ENCODE peak calls at places on chromosome 14, in eight cellular contexts. One of them, this sample, is unnamed.
A peak's percentile ranks its signal among the peaks of the same experiment; 100 is the strongest.

GRCh38 chr14:73913256-73913655 is 26.6 kb downstream of the ZNF410 start:
- DNase-seq in central memory CD4-positive, alpha-beta T cell: no peak
- DNase-seq in NCI-H1105 treated with DMSO at 0.1 percent for 48 hours: no peak
- DNase-seq in SJSA1: no peak
- DNase-seq in cardiac muscle cell: peak; percentile 61
- DNase-seq in neural crest cell: no peak
- DNase-seq in stimulated activated CD8-positive, alpha-beta memory T cell treated with anti-CD3 and anti-CD28 coated beads, Interleukin-2, amount 100 ng/mL, for 1 hour: no peak
- DNase-seq in tibial artery: no peak
- DNase-seq in this sample: no peak

GRCh38 chr14:90760591-90761316 is 55.5 kb downstream of the TTC7B start:
- DNase-seq in central memory CD4-positive, alpha-beta T cell: no peak
- DNase-seq in NCI-H1105 treated with DMSO at 0.1 percent for 48 hours: peak; percentile 38
- DNase-seq in SJSA1: no peak
- DNase-seq in cardiac muscle cell: peak; percentile 62
- DNase-seq in neural crest cell: no peak
- DNase-seq in stimulated activated CD8-positive, alpha-beta memory T cell treated with anti-CD3 and anti-CD28 coated beads, Interleukin-2, amount 100 ng/mL, for 1 hour: no peak
- DNase-seq in tibial artery: no peak
- DNase-seq in this sample: no peak

GRCh38 chr14:90755661-90756304 is 60.4 kb downstream of the TTC7B start:
- DNase-seq in central memory CD4-positive, alpha-beta T cell: no peak
- DNase-seq in NCI-H1105 treated with DMSO at 0.1 percent for 48 hours: no peak
- DNase-seq in SJSA1: no peak
- DNase-seq in cardiac muscle cell: no peak
- DNase-seq in neural crest cell: no peak
- DNase-seq in stimulated activated CD8-positive, alpha-beta memory T cell treated with anti-CD3 and anti-CD28 coated beads, Interleukin-2, amount 100 ng/mL, for 1 hour: no peak
- DNase-seq in tibial artery: no peak
- DNase-seq in this sample: no peak

GRCh38 chr14:96139879-96140278 is 64.8 kb upstream of the BDKRB2 start:
- DNase-seq in central memory CD4-positive, alpha-beta T cell: no peak
- DNase-seq in NCI-H1105 treated with DMSO at 0.1 percent for 48 hours: no peak
- DNase-seq in SJSA1: peak; percentile 39
- DNase-seq in cardiac muscle cell: no peak
- DNase-seq in neural crest cell: no peak
- DNase-seq in stimulated activated CD8-positive, alpha-beta memory T cell treated with anti-CD3 and anti-CD28 coated beads, Interleukin-2, amount 100 ng/mL, for 1 hour: no peak
- DNase-seq in tibial artery: no peak
- DNase-seq in this sample: no peak

GRCh38 chr14:95526483-95527391 is 8.1 kb upstream of the GLRX5 start:
- DNase-seq in central memory CD4-positive, alpha-beta T cell: no peak
- DNase-seq in NCI-H1105 treated with DMSO at 0.1 percent for 48 hours: no peak
- DNase-seq in SJSA1: no peak
- DNase-seq in cardiac muscle cell: peak; percentile 67
- DNase-seq in neural crest cell: no peak
- DNase-seq in stimulated activated CD8-positive, alpha-beta memory T cell treated with anti-CD3 and anti-CD28 coated beads, Interleukin-2, amount 100 ng/mL, for 1 hour: no peak
- DNase-seq in tibial artery: no peak
- DNase-seq in this sample: no peak

GRCh38 chr14:59565112-59565511 is 11.5 kb downstream of the CCDC175 start:
- DNase-seq in central memory CD4-positive, alpha-beta T cell: no peak
- DNase-seq in NCI-H1105 treated with DMSO at 0.1 percent for 48 hours: no peak
- DNase-seq in SJSA1: no peak
- DNase-seq in cardiac muscle cell: no peak
- DNase-seq in neural crest cell: no peak
- DNase-seq in stimulated activated CD8-positive, alpha-beta memory T cell treated with anti-CD3 and anti-CD28 coated beads, Interleukin-2, amount 100 ng/mL, for 1 hour: no peak
- DNase-seq in tibial artery: no peak
- DNase-seq in this sample: no peak

GRCh38 chr14:76309572-76310551 is 66.1 kb upstream of the ESRRB start:
- DNase-seq in central memory CD4-positive, alpha-beta T cell: no peak
- DNase-seq in NCI-H1105 treated with DMSO at 0.1 percent for 48 hours: no peak
- DNase-seq in SJSA1: no peak
- DNase-seq in cardiac muscle cell: peak; percentile 14
- DNase-seq in neural crest cell: no peak
- DNase-seq in stimulated activated CD8-positive, alpha-beta memory T cell treated with anti-CD3 and anti-CD28 coated beads, Interleukin-2, amount 100 ng/mL, for 1 hour: no peak
- DNase-seq in tibial artery: peak; percentile 68
- DNase-seq in this sample: peak; percentile 56

GRCh38 chr14:50957296-50957695 is 13.0 kb upstream of the PYGL start:
- DNase-seq in central memory CD4-positive, alpha-beta T cell: no peak
- DNase-seq in NCI-H1105 treated with DMSO at 0.1 percent for 48 hours: no peak
- DNase-seq in SJSA1: no peak
- DNase-seq in cardiac muscle cell: peak; percentile 76
- DNase-seq in neural crest cell: no peak
- DNase-seq in stimulated activated CD8-positive, alpha-beta memory T cell treated with anti-CD3 and anti-CD28 coated beads, Interleukin-2, amount 100 ng/mL, for 1 hour: no peak
- DNase-seq in tibial artery: no peak
- DNase-seq in this sample: peak; percentile 49

GRCh38 chr14:60838601-60839000 is 104.0 kb downstream of the MNAT1 start:
- DNase-seq in central memory CD4-positive, alpha-beta T cell: no peak
- DNase-seq in NCI-H1105 treated with DMSO at 0.1 percent for 48 hours: no peak
- DNase-seq in SJSA1: no peak
- DNase-seq in cardiac muscle cell: no peak
- DNase-seq in neural crest cell: no peak
- DNase-seq in stimulated activated CD8-positive, alpha-beta memory T cell treated with anti-CD3 and anti-CD28 coated beads, Interleukin-2, amount 100 ng/mL, for 1 hour: no peak
- DNase-seq in tibial artery: no peak
- DNase-seq in this sample: no peak

GRCh38 chr14:71588028-71588427 is 344.2 kb upstream of the RGS6 start:
- DNase-seq in central memory CD4-positive, alpha-beta T cell: no peak
- DNase-seq in NCI-H1105 treated with DMSO at 0.1 percent for 48 hours: no peak
- DNase-seq in SJSA1: peak; percentile 29
- DNase-seq in cardiac muscle cell: peak; percentile 75
- DNase-seq in neural crest cell: no peak
- DNase-seq in stimulated activated CD8-positive, alpha-beta memory T cell treated with anti-CD3 and anti-CD28 coated beads, Interleukin-2, amount 100 ng/mL, for 1 hour: no peak
- DNase-seq in tibial artery: no peak
- DNase-seq in this sample: no peak

GRCh38 chr14:102493096-102493495 is 16.5 kb downstream of the ANKRD9 start:
- DNase-seq in central memory CD4-positive, alpha-beta T cell: no peak
- DNase-seq in NCI-H1105 treated with DMSO at 0.1 percent for 48 hours: no peak
- DNase-seq in SJSA1: no peak
- DNase-seq in cardiac muscle cell: no peak
- DNase-seq in neural crest cell: no peak
- DNase-seq in stimulated activated CD8-positive, alpha-beta memory T cell treated with anti-CD3 and anti-CD28 coated beads, Interleukin-2, amount 100 ng/mL, for 1 hour: no peak
- DNase-seq in tibial artery: peak; percentile 59
- DNase-seq in this sample: no peak

GRCh38 chr14:74988131-74988530 is 14.6 kb upstream of the EIF2B2 start:
- DNase-seq in central memory CD4-positive, alpha-beta T cell: no peak
- DNase-seq in NCI-H1105 treated with DMSO at 0.1 percent for 48 hours: no peak
- DNase-seq in SJSA1: no peak
- DNase-seq in cardiac muscle cell: peak; percentile 56
- DNase-seq in neural crest cell: no peak
- DNase-seq in stimulated activated CD8-positive, alpha-beta memory T cell treated with anti-CD3 and anti-CD28 coated beads, Interleukin-2, amount 100 ng/mL, for 1 hour: no peak
- DNase-seq in tibial artery: no peak
- DNase-seq in this sample: no peak

GRCh38 chr14:104900639-104901512 is 23.8 kb upstream of the PLD4 start:
- DNase-seq in central memory CD4-positive, alpha-beta T cell: no peak
- DNase-seq in NCI-H1105 treated with DMSO at 0.1 percent for 48 hours: no peak
- DNase-seq in SJSA1: no peak
- DNase-seq in cardiac muscle cell: no peak
- DNase-seq in neural crest cell: no peak
- DNase-seq in stimulated activated CD8-positive, alpha-beta memory T cell treated with anti-CD3 and anti-CD28 coated beads, Interleukin-2, amount 100 ng/mL, for 1 hour: no peak
- DNase-seq in tibial artery: no peak
- DNase-seq in this sample: no peak

GRCh38 chr14:102737402-102738372 is 39.6 kb upstream of the TRAF3 start:
- DNase-seq in central memory CD4-positive, alpha-beta T cell: no peak
- DNase-seq in NCI-H1105 treated with DMSO at 0.1 percent for 48 hours: no peak
- DNase-seq in SJSA1: no peak
- DNase-seq in cardiac muscle cell: no peak
- DNase-seq in neural crest cell: no peak
- DNase-seq in stimulated activated CD8-positive, alpha-beta memory T cell treated with anti-CD3 and anti-CD28 coated beads, Interleukin-2, amount 100 ng/mL, for 1 hour: no peak
- DNase-seq in tibial artery: peak; percentile 49
- DNase-seq in this sample: no peak

GRCh38 chr14:80456200-80456599 is 244.9 kb upstream of the DIO2 start:
- DNase-seq in central memory CD4-positive, alpha-beta T cell: no peak
- DNase-seq in NCI-H1105 treated with DMSO at 0.1 percent for 48 hours: no peak
- DNase-seq in SJSA1: no peak
- DNase-seq in cardiac muscle cell: peak; percentile 47
- DNase-seq in neural crest cell: no peak
- DNase-seq in stimulated activated CD8-positive, alpha-beta memory T cell treated with anti-CD3 and anti-CD28 coated beads, Interleukin-2, amount 100 ng/mL, for 1 hour: no peak
- DNase-seq in tibial artery: no peak
- DNase-seq in this sample: no peak

GRCh38 chr14:69535230-69535848 is 39.3 kb downstream of the CCDC177 start:
- DNase-seq in central memory CD4-positive, alpha-beta T cell: no peak
- DNase-seq in NCI-H1105 treated with DMSO at 0.1 percent for 48 hours: peak; percentile 76
- DNase-seq in SJSA1: peak; percentile 15
- DNase-seq in cardiac muscle cell: peak; percentile 76
- DNase-seq in neural crest cell: peak; percentile 62
- DNase-seq in stimulated activated CD8-positive, alpha-beta memory T cell treated with anti-CD3 and anti-CD28 coated beads, Interleukin-2, amount 100 ng/mL, for 1 hour: no peak
- DNase-seq in tibial artery: peak; percentile 62
- DNase-seq in this sample: no peak

GRCh38 chr14:52080171-52080800 is 11.4 kb upstream of the NID2 start:
- DNase-seq in central memory CD4-positive, alpha-beta T cell: no peak
- DNase-seq in NCI-H1105 treated with DMSO at 0.1 percent for 48 hours: no peak
- DNase-seq in SJSA1: peak; percentile 74
- DNase-seq in cardiac muscle cell: peak; percentile 91
- DNase-seq in neural crest cell: no peak
- DNase-seq in stimulated activated CD8-positive, alpha-beta memory T cell treated with anti-CD3 and anti-CD28 coated beads, Interleukin-2, amount 100 ng/mL, for 1 hour: no peak
- DNase-seq in tibial artery: no peak
- DNase-seq in this sample: no peak

GRCh38 chr14:94340533-94340932 is 17.4 kb upstream of the SERPINA6 start:
- DNase-seq in central memory CD4-positive, alpha-beta T cell: no peak
- DNase-seq in NCI-H1105 treated with DMSO at 0.1 percent for 48 hours: no peak
- DNase-seq in SJSA1: no peak
- DNase-seq in cardiac muscle cell: no peak
- DNase-seq in neural crest cell: no peak
- DNase-seq in stimulated activated CD8-positive, alpha-beta memory T cell treated with anti-CD3 and anti-CD28 coated beads, Interleukin-2, amount 100 ng/mL, for 1 hour: no peak
- DNase-seq in tibial artery: no peak
- DNase-seq in this sample: no peak

GRCh38 chr14:77097006-77097688 is 911 bp upstream of the CIPC start:
- DNase-seq in central memory CD4-positive, alpha-beta T cell: no peak
- DNase-seq in NCI-H1105 treated with DMSO at 0.1 percent for 48 hours: no peak
- DNase-seq in SJSA1: no peak
- DNase-seq in cardiac muscle cell: no peak
- DNase-seq in neural crest cell: no peak
- DNase-seq in stimulated activated CD8-positive, alpha-beta memory T cell treated with anti-CD3 and anti-CD28 coated beads, Interleukin-2, amount 100 ng/mL, for 1 hour: no peak
- DNase-seq in tibial artery: no peak
- DNase-seq in this sample: no peak

GRCh38 chr14:96741151-96741977 is 55.8 kb upstream of the VRK1 start:
- DNase-seq in central memory CD4-positive, alpha-beta T cell: peak; percentile 61
- DNase-seq in NCI-H1105 treated with DMSO at 0.1 percent for 48 hours: peak; percentile 72
- DNase-seq in SJSA1: peak; percentile 37
- DNase-seq in cardiac muscle cell: peak; percentile 53
- DNase-seq in neural crest cell: peak; percentile 85
- DNase-seq in stimulated activated CD8-positive, alpha-beta memory T cell treated with anti-CD3 and anti-CD28 coated beads, Interleukin-2, amount 100 ng/mL, for 1 hour: peak; percentile 45
- DNase-seq in tibial artery: no peak
- DNase-seq in this sample: no peak

GRCh38 chr14:68526420-68527105 is 266.3 kb downstream of the ZFP36L1 start:
- DNase-seq in central memory CD4-positive, alpha-beta T cell: no peak
- DNase-seq in NCI-H1105 treated with DMSO at 0.1 percent for 48 hours: no peak
- DNase-seq in SJSA1: no peak
- DNase-seq in cardiac muscle cell: no peak
- DNase-seq in neural crest cell: no peak
- DNase-seq in stimulated activated CD8-positive, alpha-beta memory T cell treated with anti-CD3 and anti-CD28 coated beads, Interleukin-2, amount 100 ng/mL, for 1 hour: no peak
- DNase-seq in tibial artery: peak; percentile 92
- DNase-seq in this sample: peak; percentile 84

GRCh38 chr14:73887116-73887490 is 444 bp downstream of the ZNF410 start:
- DNase-seq in central memory CD4-positive, alpha-beta T cell: no peak
- DNase-seq in NCI-H1105 treated with DMSO at 0.1 percent for 48 hours: peak; percentile 10
- DNase-seq in SJSA1: no peak
- DNase-seq in cardiac muscle cell: peak; percentile 43
- DNase-seq in neural crest cell: no peak
- DNase-seq in stimulated activated CD8-positive, alpha-beta memory T cell treated with anti-CD3 and anti-CD28 coated beads, Interleukin-2, amount 100 ng/mL, for 1 hour: no peak
- DNase-seq in tibial artery: no peak
- DNase-seq in this sample: peak; percentile 87

This sample was measured in vagina.